ENCODE peak calls at places on chromosomes 12 and 14, in four cellular contexts. S is cardiac muscle cell; E is stimulated activated CD4-positive, alpha-beta T cell treated with anti-CD3 and anti-CD28 coated beads, Interleukin-12 subunit alpha, Interleukin-12 subunit beta, amount 100 ng/mL, for 24 hours; P is CD8-positive, alpha-beta memory T cell. L is an unnamed sample.

GRCh38 chr14:34179723-34180122 is 228.8 kb upstream of the EGLN3 start:
- DNase-seq in E (no peak), S (peak), P (no peak), L (no peak)

GRCh38 chr14:70188608-70189540 is at the start of gene SLC8A3:
- DNase-seq in P (no peak), E (no peak), S (peak), L (no peak)

GRCh38 chr12:85530486-85530885 is 250.5 kb downstream of the ALX1 start:
- DNase-seq in P (no peak), S (no peak), E (no peak), L (no peak)

GRCh38 chr12:64655141-64655540 is 44.8 kb downstream of the RASSF3 start:
- DNase-seq in S (no peak), P (no peak), E (no peak), L (no peak)

GRCh38 chr14:73239463-73240241 is 2.3 kb downstream of the PAPLN start:
- DNase-seq in E (no peak), P (no peak), S (peak), L (no peak)

GRCh38 chr12:10235761-10236631 is 23.3 kb downstream of the GABARAPL1 start:
- DNase-seq in P (peak), E (no peak), S (peak), L (peak)

GRCh38 chr12:89544730-89545184 is 18.9 kb upstream of the POC1B start:
- DNase-seq in P (no peak), S (peak), E (no peak), L (no peak)

GRCh38 chr14:95057147-95057546 is 100.2 kb downstream of the DICER1 start:
- DNase-seq in S (no peak), E (no peak), P (no peak), L (no peak)

GRCh38 chr12:26068503-26068902 is 56.3 kb downstream of the BHLHE41 start:
- DNase-seq in S (no peak), E (no peak), P (no peak), L (no peak)

GRCh38 chr12:233615-233968 is 19.6 kb upstream of the SLC6A12 start:
- DNase-seq in E (no peak), S (no peak), P (no peak), L (no peak)

GRCh38 chr14:60490270-60490669 is 4.4 kb upstream of the C14orf39 start:
- DNase-seq in S (no peak), E (no peak), P (no peak), L (no peak)

GRCh38 chr12:6570264-6570887 is 2.3 kb upstream of the NOP2 start:
- DNase-seq in E (no peak), P (peak), S (peak), L (peak)

GRCh38 chr12:82174936-82175335 is 183.3 kb downstream of the CCDC59 start:
- DNase-seq in E (no peak), S (no peak), P (no peak), L (no peak)

GRCh38 chr14:80358112-80358511 is 146.8 kb upstream of the DIO2 start:
- DNase-seq in P (no peak), E (no peak), S (no peak), L (no peak)

GRCh38 chr14:103581954-103582703 is 19.4 kb downstream of the COA8 start:
- DNase-seq in S (no peak), P (no peak), E (no peak), L (no peak)

GRCh38 chr12:13362260-13362841 is 165.8 kb downstream of the EMP1 start:
- DNase-seq in S (peak), P (no peak), E (peak), L (peak)

GRCh38 chr14:45249847-45250575 is 3.0 kb downstream of the MIS18BP1 start:
- DNase-seq in E (no peak), P (no peak), S (no peak), L (no peak)

GRCh38 chr14:30214456-30215090 is 286.9 kb upstream of the PRKD1 start:
- DNase-seq in P (no peak), S (peak), E (no peak), L (no peak)

GRCh38 chr14:50036211-50036610 is 80.2 kb downstream of the VCPKMT start:
- DNase-seq in S (no peak), E (no peak), P (no peak), L (no peak)

GRCh38 chr12:19196959-19197630 is 67.6 kb downstream of the PLEKHA5 start:
- DNase-seq in P (no peak), E (no peak), S (no peak), L (no peak)

GRCh38 chr12:106213721-106214121 is 34.1 kb downstream of the CKAP4 start:
- DNase-seq in P (no peak), S (no peak), E (no peak), L (no peak)

GRCh38 chr14:35509846-35510245 is 24.1 kb upstream of the INSM2 start:
- DNase-seq in P (no peak), E (no peak), S (no peak), L (no peak)

GRCh38 chr12:130787445-130788410 is 51.3 kb downstream of the STX2 start:
- DNase-seq in P (no peak), S (peak), E (no peak), L (no peak)

GRCh38 chr14:88228519-88229236 is 94.4 kb downstream of the KCNK10 start:
- DNase-seq in P (no peak), S (no peak), E (no peak), L (no peak)

GRCh38 chr12:123260081-123260480 is 11.6 kb downstream of the CDK2AP1 start:
- DNase-seq in S (no peak), P (no peak), E (no peak), L (no peak)

GRCh38 chr12:65959452-65959851 is 135.2 kb downstream of the HMGA2 start:
- DNase-seq in P (no peak), S (no peak), E (no peak), L (no peak)

GRCh38 chr12:124403273-124403672 is 108.4 kb downstream of the RFLNA start:
- DNase-seq in S (no peak), P (no peak), E (no peak), L (no peak)

GRCh38 chr12:44628180-44628579 is 247.9 kb downstream of the NELL2 start:
- DNase-seq in E (no peak), S (no peak), P (no peak), L (no peak)

L was measured in naive B cell.